ENCODE peak calls at places on chromosomes 1 and 21, in ten cellular contexts. S is GM03348; N is T-helper 2 cell; R is EL; T is activated CD4-positive, CD25-positive, alpha-beta regulatory T cell treated with anti-CD3 and anti-CD28 coated beads, Interleukin-2, amount 50 U/mL, for 72 hours; L is hepatic stellate cell; H is hypothalamus; Y is osteocyte; W is ACHN; J is NCI-H460. G is an unnamed sample.

GRCh38 chr1:87318806-87319205 is 9.9 kb upstream of the LMO4 start:
- DNase-seq in J (no peak), T (no peak), W (no peak), S (no peak), R (no peak), Y (no peak), N (no peak), L (no peak), H (no peak), G (no peak)

GRCh38 chr1:116825400-116825734 is 71.1 kb downstream of the CD2 start:
- DNase-seq in L (no peak), W (no peak), N (no peak), J (no peak), S (peak), T (no peak), Y (no peak), R (no peak), H (no peak), G (no peak)

GRCh38 chr21:44333701-44334636 is 5.2 kb downstream of the CFAP410 start:
- DNase-seq in L (no peak), Y (no peak), S (no peak), W (peak), R (no peak), T (no peak), H (no peak), N (no peak), J (no peak), G (no peak)

GRCh38 chr1:53341521-53341895 is 13.6 kb upstream of the LRP8 start:
- DNase-seq in J (no peak), T (peak), Y (peak), L (no peak), N (no peak), W (no peak), S (no peak), R (no peak), H (no peak), G (peak)

GRCh38 chr1:64471724-64472276 is 1.9 kb downstream of the CACHD1 start:
- DNase-seq in H (no peak), N (no peak), Y (no peak), T (no peak), W (peak), R (peak), S (peak), L (peak), J (no peak), G (no peak)

GRCh38 chr1:112513112-112513870 is 4.5 kb downstream of the WNT2B start:
- DNase-seq in W (no peak), L (no peak), T (no peak), R (no peak), J (no peak), N (no peak), S (no peak), Y (no peak), H (no peak), G (no peak)

GRCh38 chr1:153251988-153252387 is 7.5 kb upstream of the LORICRIN start:
- DNase-seq in N (no peak), R (no peak), W (no peak), L (no peak), Y (no peak), T (no peak), H (no peak), J (no peak), S (no peak), G (no peak)

GRCh38 chr1:7879228-7879627 is 26.4 kb upstream of the UTS2 start:
- DNase-seq in R (no peak), S (no peak), W (no peak), J (no peak), H (no peak), L (no peak), T (no peak), Y (no peak), N (no peak), G (no peak)

GRCh38 chr1:192632641-192633532 is 3.1 kb upstream of the RGS13 start:
- DNase-seq in H (no peak), R (no peak), T (no peak), L (no peak), N (no peak), Y (no peak), J (no peak), W (no peak), S (no peak), G (no peak)

G was measured in aorta.